ENCODE peak calls at places on chromosomes 16 and 17, in ten cellular contexts. Z, H, O, L, K, J, V, M, E and U are unnamed samples.

GRCh38 chr17:1515640-1516402 is 591 bp downstream of the INPP5K start:
- DNase-seq in V (no peak), Z (peak), L (peak), E (peak), O (peak), K (peak), M (peak), H (peak), J (peak), U (peak)

GRCh38 chr16:2361129-2361528 is 20.6 kb upstream of the ABCA3 start:
- DNase-seq in O (no peak), M (no peak), K (no peak), L (no peak), J (no peak), E (no peak), H (no peak), V (no peak), Z (no peak), U (no peak)

GRCh38 chr17:70938311-70938710 is 769.0 kb downstream of the KCNJ2 start:
- DNase-seq in E (no peak), L (no peak), Z (no peak), K (no peak), J (no peak), O (no peak), H (peak), M (no peak), V (no peak), U (no peak)

GRCh38 chr16:56221995-56222394 is 30.7 kb downstream of the GNAO1 start:
- DNase-seq in V (no peak), J (no peak), Z (no peak), H (no peak), E (no peak), L (no peak), M (no peak), O (no peak), K (no peak), U (no peak)

GRCh38 chr16:4679854-4680636 is 13.3 kb upstream of the NUDT16L1 start:
- DNase-seq in O (no peak), K (no peak), L (no peak), Z (no peak), M (no peak), E (no peak), V (peak), H (no peak), J (peak), U (no peak)

GRCh38 chr16:31455601-31456314 is 3.5 kb upstream of the ARMC5 start:
- DNase-seq in L (no peak), O (no peak), J (no peak), V (peak), M (no peak), K (no peak), E (no peak), Z (no peak), H (no peak), U (no peak)

GRCh38 chr17:4852504-4853075 is 19.4 kb downstream of the MINK1 start:
- DNase-seq in V (no peak), O (no peak), H (no peak), E (peak), M (no peak), L (peak), K (peak), Z (peak), J (no peak), U (no peak)

GRCh38 chr17:42969006-42969581 is 4.8 kb upstream of the AARSD1 start:
- DNase-seq in L (no peak), J (no peak), E (no peak), Z (no peak), O (no peak), V (no peak), H (no peak), K (peak), M (no peak), U (peak)

GRCh38 chr17:66462010-66462409 is 159.6 kb downstream of the PRKCA start:
- DNase-seq in L (no peak), K (no peak), E (no peak), Z (no peak), H (no peak), O (no peak), J (peak), M (no peak), V (no peak), U (no peak)

GRCh38 chr17:62692159-62692651 is 64.7 kb downstream of the MRC2 start:
- DNase-seq in J (no peak), E (no peak), K (no peak), O (no peak), V (no peak), L (no peak), Z (no peak), M (no peak), H (no peak), U (no peak)